ENCODE peak calls at places on chromosome 15, in four cellular contexts. One of them, this sample, is unnamed.

GRCh38 chr15:41911691-41912345 is 18.0 kb upstream of the SPTBN5 start:
- DNase-seq in heart left ventricle: no peak
- DNase-seq in HFFc6: no peak
- DNase-seq in astrocyte of the spinal cord: no peak
- DNase-seq in this sample: no peak

GRCh38 chr15:51758645-51759044 is 7.2 kb downstream of the TMOD2 start:
- DNase-seq in heart left ventricle: peak; percentile 75
- DNase-seq in HFFc6: peak; percentile 60
- DNase-seq in astrocyte of the spinal cord: peak; percentile 34
- DNase-seq in this sample: peak; percentile 76

GRCh38 chr15:42511010-42511396 is 15.6 kb downstream of the SNAP23 start:
- DNase-seq in heart left ventricle: no peak
- DNase-seq in HFFc6: peak; percentile 82
- DNase-seq in astrocyte of the spinal cord: peak; percentile 50
- DNase-seq in this sample: peak; percentile 62

GRCh38 chr15:50304856-50305255 is 39.3 kb upstream of the HDC start:
- DNase-seq in heart left ventricle: no peak
- DNase-seq in HFFc6: no peak
- DNase-seq in astrocyte of the spinal cord: no peak
- DNase-seq in this sample: peak; percentile 49

GRCh38 chr15:34039506-34040123 is 611 bp upstream of the AVEN start:
- DNase-seq in heart left ventricle: no peak
- DNase-seq in HFFc6: no peak
- DNase-seq in astrocyte of the spinal cord: peak; percentile 35
- DNase-seq in this sample: no peak

GRCh38 chr15:25062551-25063430 is 108.0 kb downstream of the SNRPN start:
- DNase-seq in heart left ventricle: peak; percentile 4
- DNase-seq in HFFc6: no peak
- DNase-seq in astrocyte of the spinal cord: no peak
- DNase-seq in this sample: no peak

GRCh38 chr15:80234883-80235282 is 17.1 kb downstream of the CTXND1 start:
- DNase-seq in heart left ventricle: no peak
- DNase-seq in HFFc6: peak; percentile 18
- DNase-seq in astrocyte of the spinal cord: no peak
- DNase-seq in this sample: peak; percentile 43

GRCh38 chr15:31359722-31360111 is 33.1 kb downstream of the KLF13 start:
- DNase-seq in heart left ventricle: no peak
- DNase-seq in HFFc6: no peak
- DNase-seq in astrocyte of the spinal cord: no peak
- DNase-seq in this sample: no peak

GRCh38 chr15:66760358-66760967 is 58.4 kb downstream of the SMAD6 start:
- DNase-seq in heart left ventricle: peak; percentile 39
- DNase-seq in HFFc6: no peak
- DNase-seq in astrocyte of the spinal cord: no peak
- DNase-seq in this sample: no peak

GRCh38 chr15:50884583-50884982 is 23.9 kb upstream of the AP4E1 start:
- DNase-seq in heart left ventricle: no peak
- DNase-seq in HFFc6: peak; percentile 70
- DNase-seq in astrocyte of the spinal cord: no peak
- DNase-seq in this sample: peak; percentile 31

GRCh38 chr15:70032509-70032908 is 65.2 kb downstream of the TLE3 start:
- DNase-seq in heart left ventricle: no peak
- DNase-seq in HFFc6: no peak
- DNase-seq in astrocyte of the spinal cord: no peak
- DNase-seq in this sample: no peak

GRCh38 chr15:92531406-92531805 is 124.2 kb downstream of the FAM174B start:
- DNase-seq in heart left ventricle: no peak
- DNase-seq in HFFc6: no peak
- DNase-seq in astrocyte of the spinal cord: no peak
- DNase-seq in this sample: no peak

GRCh38 chr15:52132066-52132465 is 19.5 kb upstream of the BCL2L10 start:
- DNase-seq in heart left ventricle: no peak
- DNase-seq in HFFc6: no peak
- DNase-seq in astrocyte of the spinal cord: no peak
- DNase-seq in this sample: no peak

GRCh38 chr15:33722005-33722672 is 246.2 kb upstream of the CHRM5 start:
- DNase-seq in heart left ventricle: no peak
- DNase-seq in HFFc6: peak; percentile 76
- DNase-seq in astrocyte of the spinal cord: peak; percentile 36
- DNase-seq in this sample: peak; percentile 30

GRCh38 chr15:70698991-70699390 is 64.4 kb downstream of the UACA start:
- DNase-seq in heart left ventricle: no peak
- DNase-seq in HFFc6: no peak
- DNase-seq in astrocyte of the spinal cord: no peak
- DNase-seq in this sample: no peak

GRCh38 chr15:98484914-98485313 is 163.4 kb upstream of the IGF1R start:
- DNase-seq in heart left ventricle: no peak
- DNase-seq in HFFc6: no peak
- DNase-seq in astrocyte of the spinal cord: no peak
- DNase-seq in this sample: no peak

GRCh38 chr15:69979269-69979668 is 118.4 kb downstream of the TLE3 start:
- DNase-seq in heart left ventricle: no peak
- DNase-seq in HFFc6: no peak
- DNase-seq in astrocyte of the spinal cord: no peak
- DNase-seq in this sample: no peak

GRCh38 chr15:101504866-101505609 is 15.5 kb upstream of the PCSK6 start:
- DNase-seq in heart left ventricle: no peak
- DNase-seq in HFFc6: no peak
- DNase-seq in astrocyte of the spinal cord: no peak
- DNase-seq in this sample: peak; percentile 25

GRCh38 chr15:78016860-78017259 is 60.7 kb downstream of the TBC1D2B start:
- DNase-seq in heart left ventricle: no peak
- DNase-seq in HFFc6: no peak
- DNase-seq in astrocyte of the spinal cord: no peak
- DNase-seq in this sample: no peak

GRCh38 chr15:42704492-42704926 is 32.4 kb downstream of the CDAN1 start:
- DNase-seq in heart left ventricle: no peak
- DNase-seq in HFFc6: peak; percentile 49
- DNase-seq in astrocyte of the spinal cord: peak; percentile 60
- DNase-seq in this sample: peak; percentile 65

GRCh38 chr15:100902436-100903190 is 16.5 kb upstream of the LRRK1 start:
- DNase-seq in heart left ventricle: peak; percentile 79
- DNase-seq in HFFc6: peak; percentile 69
- DNase-seq in astrocyte of the spinal cord: peak; percentile 79
- DNase-seq in this sample: peak; percentile 87

GRCh38 chr15:55526559-55527036 is 18.6 kb upstream of the DNAAF4 start:
- DNase-seq in heart left ventricle: no peak
- DNase-seq in HFFc6: peak; percentile 20
- DNase-seq in astrocyte of the spinal cord: peak; percentile 47
- DNase-seq in this sample: peak; percentile 67

GRCh38 chr15:69888406-69888805 is 209.3 kb downstream of the TLE3 start:
- DNase-seq in heart left ventricle: no peak
- DNase-seq in HFFc6: no peak
- DNase-seq in astrocyte of the spinal cord: no peak
- DNase-seq in this sample: no peak

GRCh38 chr15:62857411-62857853 is 185.1 kb upstream of the TPM1 start:
- DNase-seq in heart left ventricle: no peak
- DNase-seq in HFFc6: no peak
- DNase-seq in astrocyte of the spinal cord: no peak
- DNase-seq in this sample: no peak

GRCh38 chr15:93031103-93031464 is 57.9 kb downstream of the RGMA start:
- DNase-seq in heart left ventricle: no peak
- DNase-seq in HFFc6: no peak
- DNase-seq in astrocyte of the spinal cord: no peak
- DNase-seq in this sample: no peak

GRCh38 chr15:22888120-22888859 is 49.8 kb downstream of the NIPA2 start:
- DNase-seq in heart left ventricle: peak; percentile 53
- DNase-seq in HFFc6: peak; percentile 98
- DNase-seq in astrocyte of the spinal cord: peak; percentile 93
- DNase-seq in this sample: peak; percentile 94

GRCh38 chr15:44296625-44297524 is 8.4 kb downstream of the GOLM2 start:
- DNase-seq in heart left ventricle: no peak
- DNase-seq in HFFc6: peak; percentile 45
- DNase-seq in astrocyte of the spinal cord: peak; percentile 69
- DNase-seq in this sample: peak; percentile 24

GRCh38 chr15:62782100-62782791 is 260.3 kb upstream of the TPM1 start:
- DNase-seq in heart left ventricle: peak; percentile 91
- DNase-seq in HFFc6: peak; percentile 74
- DNase-seq in astrocyte of the spinal cord: peak; percentile 88
- DNase-seq in this sample: peak; percentile 93

GRCh38 chr15:31136016-31136415 is 34.5 kb upstream of the TRPM1 start:
- DNase-seq in heart left ventricle: no peak
- DNase-seq in HFFc6: no peak
- DNase-seq in astrocyte of the spinal cord: no peak
- DNase-seq in this sample: no peak

GRCh38 chr15:91192285-91193058 is 92.4 kb downstream of the SV2B start:
- DNase-seq in heart left ventricle: no peak
- DNase-seq in HFFc6: no peak
- DNase-seq in astrocyte of the spinal cord: no peak
- DNase-seq in this sample: no peak

GRCh38 chr15:41730543-41730942 is 43.7 kb upstream of the MAPKBP1 start:
- DNase-seq in heart left ventricle: no peak
- DNase-seq in HFFc6: no peak
- DNase-seq in astrocyte of the spinal cord: no peak
- DNase-seq in this sample: no peak

GRCh38 chr15:31300208-31300661 is 26.4 kb upstream of the KLF13 start:
- DNase-seq in heart left ventricle: no peak
- DNase-seq in HFFc6: no peak
- DNase-seq in astrocyte of the spinal cord: no peak
- DNase-seq in this sample: no peak

GRCh38 chr15:98823012-98823458 is 174.7 kb downstream of the IGF1R start:
- DNase-seq in heart left ventricle: no peak
- DNase-seq in HFFc6: peak; percentile 73
- DNase-seq in astrocyte of the spinal cord: peak; percentile 92
- DNase-seq in this sample: peak; percentile 72

GRCh38 chr15:100723323-100723801 is 121.0 kb downstream of the ASB7 start:
- DNase-seq in heart left ventricle: no peak
- DNase-seq in HFFc6: no peak
- DNase-seq in astrocyte of the spinal cord: no peak
- DNase-seq in this sample: no peak

DNA sequence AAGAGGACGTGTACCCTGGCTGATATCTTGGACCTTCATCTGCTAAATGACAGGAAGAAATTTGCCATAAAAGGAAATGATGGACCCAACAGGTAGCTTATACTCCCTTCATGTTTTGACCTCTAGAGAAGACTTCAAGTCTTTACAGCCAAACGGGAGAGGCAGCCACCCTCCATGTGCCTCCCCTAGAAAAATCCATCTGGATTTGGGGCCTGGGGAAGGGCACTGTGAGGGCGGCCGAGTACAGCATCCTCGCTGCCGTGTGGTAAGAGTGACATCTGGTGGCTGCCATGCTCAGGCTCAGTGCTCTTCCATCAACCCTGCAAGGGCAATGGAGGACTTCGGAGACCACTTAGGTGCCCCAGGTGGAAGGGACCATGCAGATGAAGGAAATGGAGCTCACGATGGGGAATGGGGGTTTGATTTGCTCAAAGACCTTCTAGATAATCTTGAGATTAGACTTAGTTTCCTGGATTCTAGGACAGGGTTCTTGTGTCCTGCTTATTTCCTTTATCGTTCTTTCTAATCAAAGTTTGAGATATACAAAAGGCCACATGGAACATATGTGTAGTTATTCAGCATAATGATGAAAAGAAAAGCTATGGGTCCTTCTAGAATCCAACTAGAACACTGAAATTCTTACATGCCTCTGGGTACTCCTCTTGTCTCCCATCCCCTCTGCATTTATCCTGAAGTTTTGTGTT is 44.4 kb downstream of the AQP9 start:
- DNase-seq in heart left ventricle: peak; percentile 40
- DNase-seq in HFFc6: no peak
- DNase-seq in astrocyte of the spinal cord: peak; percentile 31
- DNase-seq in this sample: peak; percentile 40
- TF ChIP-seq CTCF in heart left ventricle: peak; percentile 79
- TF ChIP-seq CTCF in HFFc6: peak; percentile 87
- TF ChIP-seq CTCF in astrocyte of the spinal cord: peak; percentile 94
- TF ChIP-seq CTCF in this sample: peak; percentile 96

GRCh38 chr15:64141798-64142512 is 9.6 kb upstream of the SNX22 start:
- DNase-seq in heart left ventricle: no peak
- DNase-seq in HFFc6: no peak
- DNase-seq in astrocyte of the spinal cord: no peak
- DNase-seq in this sample: no peak

GRCh38 chr15:64134322-64134829 is 17.2 kb upstream of the SNX22 start:
- DNase-seq in heart left ventricle: peak; percentile 77
- DNase-seq in HFFc6: no peak
- DNase-seq in astrocyte of the spinal cord: peak; percentile 38
- DNase-seq in this sample: peak; percentile 39

GRCh38 chr15:64133619-64134018 is 17.9 kb upstream of the SNX22 start:
- DNase-seq in heart left ventricle: no peak
- DNase-seq in HFFc6: no peak
- DNase-seq in astrocyte of the spinal cord: no peak
- DNase-seq in this sample: no peak

GRCh38 chr15:64138542-64138941 is 13.0 kb upstream of the SNX22 start:
- DNase-seq in heart left ventricle: no peak
- DNase-seq in HFFc6: no peak
- DNase-seq in astrocyte of the spinal cord: no peak
- DNase-seq in this sample: no peak

GRCh38 chr15:64137226-64137833 is 14.2 kb upstream of the SNX22 start:
- DNase-seq in heart left ventricle: no peak
- DNase-seq in HFFc6: no peak
- DNase-seq in astrocyte of the spinal cord: no peak
- DNase-seq in this sample: no peak
- TF ChIP-seq CTCF in heart left ventricle: peak; percentile 41
- TF ChIP-seq CTCF in HFFc6: no peak
- TF ChIP-seq CTCF in astrocyte of the spinal cord: no peak
- TF ChIP-seq CTCF in this sample: no peak

DNA sequence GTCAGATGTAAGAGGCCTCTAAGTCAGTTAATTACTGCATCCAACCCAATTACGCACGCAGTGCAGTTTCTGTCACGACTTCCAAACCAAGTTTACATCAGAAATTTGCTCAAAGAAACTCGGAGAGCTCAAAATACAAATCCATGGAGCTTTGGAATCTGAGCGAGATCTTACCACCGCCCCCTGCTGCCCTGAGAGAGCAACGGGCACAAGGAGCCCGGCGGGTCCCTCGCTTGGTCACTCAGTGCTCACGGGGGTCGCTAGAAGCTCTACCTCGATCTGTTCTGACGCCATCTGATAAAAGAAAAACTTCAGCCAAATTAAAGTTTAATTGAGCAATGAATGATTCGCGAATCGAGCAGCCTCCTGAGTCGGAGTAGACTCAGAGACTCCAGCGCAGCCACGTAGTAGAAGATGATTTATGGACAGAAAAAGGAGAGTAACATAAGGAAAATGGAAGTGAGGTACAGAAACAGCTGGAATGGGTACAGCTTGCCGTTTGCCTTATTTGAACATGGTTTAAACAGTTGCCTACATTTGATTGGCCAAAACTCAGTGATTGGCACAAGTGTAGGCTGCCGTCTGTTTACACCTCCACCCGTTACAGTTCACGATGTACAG is 232.7 kb upstream of the ATP10A start:
- DNase-seq in heart left ventricle: no peak
- DNase-seq in HFFc6: no peak
- DNase-seq in astrocyte of the spinal cord: no peak
- DNase-seq in this sample: no peak
- TF ChIP-seq CTCF in heart left ventricle: peak; percentile 29
- TF ChIP-seq CTCF in HFFc6: peak; percentile 76
- TF ChIP-seq CTCF in astrocyte of the spinal cord: no peak
- TF ChIP-seq CTCF in this sample: peak; percentile 50

DNA sequence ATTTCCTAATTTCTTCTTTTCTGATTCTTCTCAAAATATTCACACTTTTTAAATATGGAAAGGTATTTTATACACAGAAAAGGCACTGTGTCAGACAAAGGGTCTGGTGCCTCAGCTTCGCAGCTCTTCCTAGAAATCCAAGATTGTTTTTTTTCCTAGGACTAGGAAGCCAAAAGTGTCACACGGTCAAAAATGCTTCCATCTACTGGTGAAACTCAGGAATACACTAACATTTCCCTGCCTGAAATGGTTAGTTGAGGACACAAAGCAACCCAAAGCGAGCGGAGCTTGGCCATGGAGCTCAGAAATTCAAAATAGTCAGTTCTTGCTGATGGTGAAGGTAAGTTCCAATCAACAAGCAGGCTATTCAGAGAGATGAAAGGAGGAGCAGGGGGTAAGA is 426.5 kb upstream of the RASGRP1 start:
- DNase-seq in heart left ventricle: no peak
- DNase-seq in HFFc6: peak; percentile 44
- DNase-seq in astrocyte of the spinal cord: peak; percentile 51
- DNase-seq in this sample: peak; percentile 82
- TF ChIP-seq CTCF in heart left ventricle: peak; percentile 61
- TF ChIP-seq CTCF in HFFc6: peak; percentile 77
- TF ChIP-seq CTCF in astrocyte of the spinal cord: peak; percentile 56
- TF ChIP-seq CTCF in this sample: peak; percentile 73